ENCODE peak calls at places on chromosome 22, in five cellular contexts. Q is left lung, M is cardiac muscle cell, H is Peyer's patch, F is osteoblast. W is an unnamed sample.

GRCh38 chr22:27879923-27880322 is 39.1 kb downstream of the PITPNB start:
- DNase-seq in F (no peak), H (no peak), Q (no peak), M (peak; percentile 54), W (no peak)

GRCh38 chr22:49576241-49577141 is 251.2 kb downstream of the BRD1 start:
- DNase-seq in H (no peak), Q (peak; percentile 62), F (peak; percentile 61), M (no peak), W (peak; percentile 50)

GRCh38 chr22:44405661-44406060 is 92.4 kb downstream of the RTL6 start:
- DNase-seq in F (peak; percentile 53), H (no peak), Q (peak; percentile 37), M (no peak), W (no peak)

GRCh38 chr22:37218771-37219411 is 6.6 kb upstream of the SSTR3 start:
- DNase-seq in M (no peak), H (peak; percentile 82), Q (peak; percentile 21), F (no peak), W (no peak)

GRCh38 chr22:26589367-26589844 is 526 bp downstream of the TPST2 start:
- DNase-seq in H (peak; percentile 30), M (peak; percentile 51), Q (no peak), F (no peak), W (no peak)

GRCh38 chr22:22216450-22216959 is 28.1 kb upstream of the VPREB1 start:
- DNase-seq in M (no peak), F (peak; percentile 64), Q (no peak), H (no peak), W (no peak)

GRCh38 chr22:39814899-39815298 is 78.7 kb downstream of the ENTHD1 start:
- DNase-seq in M (no peak), Q (no peak), H (no peak), F (no peak), W (no peak)

GRCh38 chr22:47627561-47628253 is 865.3 kb downstream of the TBC1D22A start:
- DNase-seq in M (no peak), H (no peak), F (no peak), Q (no peak), W (no peak)

GRCh38 chr22:42964994-42965699 is 49.8 kb downstream of the PACSIN2 start:
- DNase-seq in F (no peak), M (no peak), H (no peak), Q (no peak), W (no peak)

GRCh38 chr22:37178350-37179125 is 9.5 kb downstream of the C1QTNF6 start:
- DNase-seq in Q (peak; percentile 28), H (no peak), M (no peak), F (peak; percentile 73), W (no peak)

GRCh38 chr22:43197271-43197941 is 10.5 kb upstream of the TTLL12 start:
- DNase-seq in M (no peak), Q (peak; percentile 66), H (no peak), F (peak; percentile 77), W (no peak)

GRCh38 chr22:48391820-48392219 is 1435.9 kb downstream of the BRD1 start:
- DNase-seq in Q (no peak), M (no peak), F (peak; percentile 73), H (no peak), W (no peak)

GRCh38 chr22:49014227-49015201 is 813.2 kb downstream of the BRD1 start:
- DNase-seq in H (no peak), Q (no peak), M (no peak), F (peak; percentile 47), W (peak; percentile 19)

GRCh38 chr22:38505595-38506117 is 455 bp downstream of the DDX17 start:
- DNase-seq in Q (peak; percentile 91), F (peak; percentile 90), M (peak; percentile 68), H (peak; percentile 59), W (peak; percentile 70)

DNA sequence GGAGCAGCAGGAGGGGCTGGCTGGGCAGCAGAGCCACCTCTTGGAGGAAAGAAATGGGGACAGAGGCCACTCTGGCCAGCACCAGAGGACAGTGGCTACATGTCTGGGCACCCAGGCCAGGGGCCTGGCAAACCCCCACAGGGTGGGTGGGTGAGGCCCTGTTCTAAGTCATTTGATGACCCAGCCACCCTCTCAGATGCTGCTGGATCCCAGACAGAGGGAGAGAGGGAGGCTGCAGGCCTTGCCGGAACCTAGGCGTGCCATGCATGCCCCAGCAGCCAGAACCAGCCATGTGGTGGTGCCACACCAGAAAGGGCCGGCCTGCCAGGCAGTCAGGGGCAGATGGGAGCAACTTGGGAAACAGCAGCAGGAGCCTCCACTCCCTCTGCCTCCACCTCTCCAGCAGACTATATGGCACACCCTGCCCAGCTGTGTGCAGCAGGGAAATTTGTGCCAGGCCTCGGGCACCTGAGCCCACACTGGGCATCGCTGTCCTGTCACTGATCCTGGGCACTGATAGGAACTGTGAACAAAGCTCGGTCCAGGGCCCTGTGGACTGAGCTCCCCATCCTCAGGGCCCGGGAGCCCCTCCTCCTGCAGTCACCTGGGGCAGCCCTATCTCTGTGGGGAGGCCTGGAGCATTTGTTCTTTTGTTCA is 45.2 kb downstream of the RTN4R start:
- DNase-seq in M (no peak), Q (no peak), F (no peak), H (no peak), W (no peak)
- H3K27ac ChIP-seq in M (no peak overlapping the region), Q (no peak overlapping the region), F (no peak overlapping the region), H (no peak overlapping the region), W (peak overlapping the region; percentile 55)

GRCh38 chr22:17918840-17919239 is 105.5 kb downstream of the MICAL3 start:
- DNase-seq in H (no peak), M (no peak), F (peak; percentile 82), Q (no peak), W (no peak)

GRCh38 chr22:17919276-17920144 is 104.9 kb downstream of the MICAL3 start:
- DNase-seq in F (peak; percentile 61), H (no peak), M (peak; percentile 24), Q (no peak), W (no peak)

GRCh38 chr22:17916226-17916889 is 108.0 kb downstream of the MICAL3 start:
- DNase-seq in M (peak; percentile 36), H (no peak), Q (no peak), F (no peak), W (no peak)

GRCh38 chr22:17915676-17916075 is 108.7 kb downstream of the MICAL3 start:
- DNase-seq in H (no peak), M (no peak), F (no peak), Q (no peak), W (no peak)

GRCh38 chr22:17917490-17917983 is 106.8 kb downstream of the MICAL3 start:
- DNase-seq in F (no peak), Q (no peak), H (peak; percentile 61), M (no peak), W (no peak)
- H3K4me1 ChIP-seq in F (peaks cover 29% of the 10 kb centered on the region), Q (peaks cover 24% of the 10 kb centered on the region), H (peaks cover 12% of the 10 kb centered on the region), M (peaks cover 89% of the 10 kb centered on the region), W (peaks cover 34% of the 10 kb centered on the region)

GRCh38 chr22:30243671-30244465 is 2.7 kb downstream of the LIF start:
- DNase-seq in H (no peak), Q (peak; percentile 68), M (no peak), F (peak; percentile 80), W (no peak)
- H3K27ac ChIP-seq in H (no peak overlapping the region), Q (no peak overlapping the region), M (no peak overlapping the region), F (peak overlapping the region; percentile 96), W (no peak overlapping the region)

GRCh38 chr22:31223786-31224191 is 11.7 kb downstream of the LIMK2 start:
- DNase-seq in Q (no peak), H (no peak), M (no peak), F (no peak), W (no peak)
- H3K4me1 ChIP-seq in Q (peaks cover 12% of the 10 kb centered on the region), H (peaks cover 15% of the 10 kb centered on the region), M (no peaks in the 10 kb centered on the region), F (no peaks in the 10 kb centered on the region), W (no peaks in the 10 kb centered on the region)

GRCh38 chr22:24176040-24176439 is 5.2 kb upstream of the SUSD2 start:
- DNase-seq in F (no peak), Q (no peak), M (no peak), H (no peak), W (no peak)
- H3K27ac ChIP-seq in F (no peak overlapping the region), Q (peak overlapping the region; percentile 35), M (no peak overlapping the region), H (no peak overlapping the region), W (peak overlapping the region; percentile 87)

GRCh38 chr22:25572708-25573161 is 8.3 kb downstream of the GRK3 start:
- DNase-seq in F (no peak), Q (no peak), H (no peak), M (no peak), W (no peak)
- H3K4me1 ChIP-seq in F (no peaks in the 10 kb centered on the region), Q (peaks cover 1% of the 10 kb centered on the region), H (no peaks in the 10 kb centered on the region), M (peaks cover 4% of the 10 kb centered on the region), W (no peaks in the 10 kb centered on the region)

DNA sequence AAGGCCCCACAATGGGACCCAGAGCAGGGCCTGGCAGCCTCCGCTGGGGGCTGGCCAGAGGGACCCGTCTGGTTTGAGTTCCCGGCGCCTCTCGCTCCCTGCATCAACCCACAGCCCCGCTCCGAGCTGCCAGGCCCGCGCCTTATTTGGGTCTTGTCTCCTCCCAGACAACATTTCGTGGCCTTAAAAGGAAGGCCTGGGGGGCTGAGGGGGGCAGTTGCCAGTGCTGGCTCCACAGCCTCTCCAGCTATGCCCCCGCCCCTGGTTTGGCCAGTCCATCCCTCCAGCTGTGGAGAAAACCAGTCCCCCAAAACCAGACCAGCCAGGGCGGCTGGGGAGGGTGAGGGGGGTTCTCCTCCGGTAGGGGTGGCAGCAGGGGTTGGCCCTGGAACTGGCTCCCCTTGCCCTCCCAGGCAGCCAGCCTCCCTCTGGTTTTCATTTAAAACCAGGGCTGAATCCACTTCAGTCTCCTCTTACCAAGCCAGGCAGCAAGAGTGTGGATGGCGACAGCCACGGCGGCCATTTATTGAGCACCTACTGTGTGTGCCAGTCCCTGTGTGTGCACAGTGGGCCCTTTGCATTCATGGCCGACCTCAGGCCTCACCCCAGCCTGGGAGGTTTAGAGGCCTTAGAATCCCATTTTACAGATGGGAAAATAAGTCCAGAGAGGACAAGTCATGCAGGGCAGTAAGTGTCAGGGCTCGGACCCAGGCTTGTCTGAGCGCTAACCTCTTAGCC is 18.6 kb downstream of the EMID1 start:
- DNase-seq in F (peak; percentile 64), H (peak; percentile 25), Q (no peak), M (no peak), W (no peak)
- H3K27ac ChIP-seq in F (no peak overlapping the region), H (peak overlapping the region; percentile 46), Q (no peak overlapping the region), M (no peak overlapping the region), W (no peak overlapping the region)

W was measured in tibial artery.